ENCODE peak calls at places on chromosomes 7 and 10, in five cellular contexts. G is progenitor cell of endocrine pancreas, P is mucosa of descending colon, Y is choroid plexus epithelial cell, K is fibroblast of mammary gland. S is an unnamed sample.

GRCh38 chr7:16460789-16461465 is 4.6 kb downstream of the SOSTDC1 start:
- DNase-seq in G (no peak), P (no peak), Y (no peak), K (no peak), S (no peak)

GRCh38 chr7:113797420-113797995 is 121.3 kb downstream of the PPP1R3A start:
- DNase-seq in G (no peak), P (no peak), Y (no peak), K (no peak), S (no peak)

GRCh38 chr7:55448526-55448925 is 83.4 kb downstream of the LANCL2 start:
- DNase-seq in G (no peak), P (no peak), Y (no peak), K (no peak), S (no peak)

GRCh38 chr7:100642534-100642907 is 1.2 kb upstream of the TFR2 start:
- DNase-seq in G (no peak), P (no peak), Y (no peak), K (no peak), S (no peak)

GRCh38 chr7:65390588-65390987 is 16.9 kb downstream of the ZNF92 start:
- DNase-seq in G (no peak), P (no peak), Y (no peak), K (no peak), S (no peak)

GRCh38 chr7:117072620-117073118 is 119.4 kb downstream of the ST7 start:
- DNase-seq in G (no peak), P (no peak), Y (peak), K (peak), S (no peak)

GRCh38 chr7:105978035-105978434 is 15.0 kb downstream of the CDHR3 start:
- DNase-seq in G (no peak), P (no peak), Y (peak), K (no peak), S (no peak)

GRCh38 chr10:76717141-76717540 is 920.5 kb downstream of the KCNMA1 start:
- DNase-seq in G (no peak), P (no peak), Y (peak), K (peak), S (no peak)

GRCh38 chr7:68015098-68015497 is 1018.5 kb downstream of the TYW1 start:
- DNase-seq in G (no peak), P (no peak), Y (no peak), K (no peak), S (no peak)

GRCh38 chr10:45557275-45557905 is 115.2 kb downstream of the ZFAND4 start:
- DNase-seq in G (no peak), P (no peak), Y (peak), K (no peak), S (no peak)

GRCh38 chr10:98748298-98748697 is 301.6 kb upstream of the HPS1 start:
- DNase-seq in G (no peak), P (no peak), Y (peak), K (peak), S (no peak)

GRCh38 chr7:157577796-157578339 is 241.1 kb downstream of the DNAJB6 start:
- DNase-seq in G (no peak), P (no peak), Y (no peak), K (no peak), S (no peak)

GRCh38 chr7:157577061-157577460 is 240.3 kb downstream of the DNAJB6 start:
- DNase-seq in G (no peak), P (no peak), Y (no peak), K (no peak), S (no peak)

GRCh38 chr7:157575777-157576176 is 239.0 kb downstream of the DNAJB6 start:
- DNase-seq in G (no peak), P (no peak), Y (no peak), K (no peak), S (no peak)

GRCh38 chr7:157575181-157575580 is 238.4 kb downstream of the DNAJB6 start:
- DNase-seq in G (no peak), P (no peak), Y (no peak), K (no peak), S (no peak)

DNA sequence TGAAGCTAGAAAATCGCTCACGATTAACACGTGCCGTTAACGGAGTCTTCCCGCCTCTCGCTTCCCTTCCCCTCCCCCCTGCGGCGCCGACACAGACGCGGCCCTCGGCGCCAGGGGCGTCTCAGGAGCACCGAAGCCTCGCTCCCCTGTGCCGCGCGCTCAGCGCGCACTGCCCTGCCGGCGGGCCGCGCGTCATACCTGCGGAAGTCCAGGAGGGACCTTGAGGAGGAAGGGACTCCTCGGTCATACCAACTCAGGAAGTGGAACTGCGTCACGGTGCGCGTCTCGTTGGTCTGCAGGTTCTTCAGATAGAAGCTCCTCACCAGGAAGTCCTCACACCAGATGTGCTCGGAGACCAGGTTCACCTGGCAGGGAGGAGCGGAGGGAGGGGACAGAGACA is 239.6 kb downstream of the DNAJB6 start:
- DNase-seq in G (no peak), P (peak), Y (no peak), K (no peak), S (no peak)
- TF ChIP-seq CTCF in G (no peak), P (no peak), Y (no peak), K (no peak), S (no peak)

GRCh38 chr10:86211691-86212390 is 154.8 kb downstream of the GRID1 start:
- DNase-seq in G (no peak), P (no peak), Y (no peak), K (no peak), S (no peak)
- TF ChIP-seq CTCF in G (no peak), P (no peak), Y (no peak), K (no peak), S (no peak)

GRCh38 chr7:38748056-38748610 is 117.0 kb upstream of the AMPH start:
- DNase-seq in G (no peak), P (no peak), Y (peak), K (peak), S (no peak)
- TF ChIP-seq CTCF in G (peak), P (no peak), Y (peak), K (peak), S (peak)

GRCh38 chr7:1080251-1080917 is 7.5 kb upstream of the GPER1 start:
- DNase-seq in G (no peak), P (no peak), Y (no peak), K (no peak), S (no peak)

GRCh38 chr7:1079546-1079945 is 8.4 kb upstream of the GPER1 start:
- DNase-seq in G (no peak), P (no peak), Y (no peak), K (no peak), S (no peak)

GRCh38 chr7:1078985-1079384 is 8.9 kb upstream of the GPER1 start:
- DNase-seq in G (no peak), P (peak), Y (no peak), K (no peak), S (no peak)

GRCh38 chr7:1076184-1077072 is 11.5 kb upstream of the GPER1 start:
- DNase-seq in G (no peak), P (no peak), Y (no peak), K (peak), S (no peak)

DNA sequence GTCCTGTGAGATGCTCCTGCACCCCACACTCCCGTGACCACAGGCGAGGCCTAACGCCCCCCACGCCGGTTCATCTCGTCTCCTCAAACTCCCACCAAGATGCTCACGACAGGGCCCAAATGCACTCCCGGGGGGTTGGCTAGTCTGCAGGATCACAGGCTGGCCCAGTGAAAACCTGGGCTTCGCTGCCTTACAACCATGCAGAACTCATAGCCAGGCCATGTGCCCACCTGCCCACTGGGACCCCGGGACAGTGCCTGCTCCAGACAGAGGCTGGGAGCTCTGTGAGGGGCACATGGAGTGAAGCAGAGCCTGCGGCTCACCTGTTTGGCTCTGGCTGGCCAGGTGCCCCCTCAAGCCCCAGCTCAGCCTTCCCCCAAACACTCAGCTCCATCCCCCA is 9.4 kb upstream of the GPER1 start:
- DNase-seq in G (no peak), P (no peak), Y (no peak), K (no peak), S (no peak)
- TF ChIP-seq CTCF in G (no peak), P (no peak), Y (no peak), K (no peak), S (no peak)

DNA sequence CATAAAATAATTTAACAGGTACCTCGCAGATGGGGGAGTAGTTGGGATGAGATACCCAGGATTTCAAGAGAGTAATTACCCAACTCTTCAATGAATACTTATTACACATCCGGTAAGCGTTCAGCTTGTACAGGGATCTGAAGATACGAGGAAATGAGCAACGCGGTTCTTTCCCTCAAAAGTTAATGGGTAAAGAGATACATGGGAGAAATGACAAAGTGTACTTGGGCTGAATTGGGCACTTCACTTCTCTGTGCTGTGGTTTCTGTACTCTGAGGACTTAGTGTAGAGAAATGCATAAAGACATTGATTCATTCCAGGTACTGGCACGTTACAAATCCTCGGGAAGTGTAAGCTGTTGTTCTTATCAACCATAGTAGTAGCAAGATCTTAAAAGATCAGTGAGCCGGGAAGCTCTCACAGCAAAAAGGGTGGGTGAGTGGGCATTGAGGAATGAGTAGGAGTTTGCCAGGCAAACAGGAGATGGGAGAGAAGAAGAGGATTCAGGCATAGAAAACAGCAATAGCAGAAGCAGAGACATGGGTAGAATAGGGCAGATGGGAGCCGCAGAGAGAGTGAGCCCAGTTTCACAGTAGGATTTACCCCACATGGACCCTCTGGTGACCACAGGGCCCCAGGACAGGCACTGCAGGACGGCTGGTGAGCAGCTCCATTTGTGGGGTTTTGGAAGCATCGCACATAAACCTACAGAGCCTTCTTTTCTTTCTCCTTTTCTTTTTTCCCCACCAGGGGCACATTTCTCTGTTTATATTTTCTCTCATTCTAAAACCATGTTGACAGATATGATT is 304.3 kb upstream of the PITRM1 start:
- DNase-seq in G (no peak), P (no peak), Y (no peak), K (no peak), S (no peak)
- TF ChIP-seq CTCF in G (peak), P (no peak), Y (peak), K (peak), S (no peak)

GRCh38 chr7:139955098-139955820 is 107.5 kb downstream of the PARP12 start:
- DNase-seq in G (no peak), P (no peak), Y (no peak), K (no peak), S (no peak)
- TF ChIP-seq CTCF in G (no peak), P (no peak), Y (no peak), K (no peak), S (no peak)

GRCh38 chr10:81838950-81839349 is 36.0 kb upstream of the NRG3 start:
- DNase-seq in G (no peak), P (no peak), Y (peak), K (no peak), S (no peak)

GRCh38 chr10:81848931-81849330 is 26.1 kb upstream of the NRG3 start:
- DNase-seq in G (no peak), P (no peak), Y (no peak), K (no peak), S (no peak)

GRCh38 chr10:81848514-81848913 is 26.5 kb upstream of the NRG3 start:
- DNase-seq in G (no peak), P (no peak), Y (no peak), K (no peak), S (no peak)

GRCh38 chr10:81847675-81848074 is 27.3 kb upstream of the NRG3 start:
- DNase-seq in G (no peak), P (no peak), Y (no peak), K (no peak), S (no peak)

GRCh38 chr10:81843042-81843441 is 32.0 kb upstream of the NRG3 start:
- DNase-seq in G (no peak), P (no peak), Y (peak), K (no peak), S (no peak)
- TF ChIP-seq CTCF in G (no peak), P (no peak), Y (peak), K (no peak), S (no peak)

GRCh38 chr10:88794731-88795130 is 7.8 kb upstream of the LIPM start:
- DNase-seq in G (no peak), P (no peak), Y (no peak), K (peak), S (no peak)

GRCh38 chr10:88792656-88793055 is 9.9 kb upstream of the LIPM start:
- DNase-seq in G (no peak), P (no peak), Y (peak), K (peak), S (no peak)

GRCh38 chr10:88787463-88787862 is 15.1 kb upstream of the LIPM start:
- DNase-seq in G (no peak), P (no peak), Y (no peak), K (no peak), S (no peak)

GRCh38 chr10:88793747-88794299 is 8.7 kb upstream of the LIPM start:
- DNase-seq in G (no peak), P (no peak), Y (peak), K (peak), S (no peak)

GRCh38 chr10:88791924-88792323 is 10.6 kb upstream of the LIPM start:
- DNase-seq in G (no peak), P (no peak), Y (peak), K (peak), S (no peak)
- TF ChIP-seq CTCF in G (peak), P (no peak), Y (peak), K (peak), S (no peak)

DNA sequence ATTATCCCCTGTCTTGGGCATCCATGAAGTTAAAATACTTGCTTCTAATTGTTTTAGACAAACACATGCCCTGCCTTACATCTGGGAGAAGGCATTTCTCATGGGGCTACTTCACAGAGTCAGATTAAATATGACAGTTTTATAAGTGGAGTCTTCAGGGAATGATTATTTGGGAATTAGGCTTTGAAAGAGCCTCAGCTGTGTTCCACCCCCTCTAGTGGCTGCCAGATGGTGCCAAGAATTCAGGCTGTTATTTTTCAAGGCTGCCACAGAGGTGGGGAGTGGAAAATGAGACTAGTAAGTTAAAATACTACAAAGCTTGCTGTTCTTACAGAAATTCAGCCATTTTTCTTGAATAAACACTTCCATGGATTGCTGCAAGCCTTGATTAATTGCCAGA is 45.8 kb upstream of the DNAH11 start:
- DNase-seq in G (no peak), P (no peak), Y (peak), K (peak), S (no peak)
- TF ChIP-seq CTCF in G (no peak), P (no peak), Y (peak), K (peak), S (no peak)

DNA sequence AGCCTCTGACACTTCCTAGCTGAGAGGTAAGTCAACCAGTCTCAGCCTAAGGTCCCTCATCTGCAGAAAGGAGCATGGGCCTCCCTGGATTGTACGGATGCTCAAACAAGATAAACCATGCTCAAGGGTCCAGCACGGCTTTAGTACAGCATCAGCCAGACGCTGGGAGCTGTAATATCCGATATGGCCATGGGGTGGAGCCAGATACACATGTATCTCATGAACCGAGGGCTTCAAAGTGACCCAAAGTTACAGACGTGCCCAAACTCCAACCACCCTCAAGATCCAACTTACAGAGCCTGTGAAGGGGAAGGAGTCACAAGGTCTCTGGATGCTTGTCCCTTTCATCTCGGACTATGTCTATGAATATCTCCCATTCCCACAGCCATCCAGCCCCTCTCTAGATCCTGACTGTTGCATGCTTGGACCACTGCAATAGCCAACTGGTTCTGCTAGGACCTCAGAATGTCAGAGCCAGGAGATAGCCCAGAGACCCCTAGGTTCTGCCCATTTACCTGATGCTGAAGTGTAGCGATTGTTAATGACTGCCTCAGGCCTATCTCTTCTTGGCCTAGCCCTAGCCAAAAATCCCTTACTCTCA is 142.4 kb downstream of the SH3PXD2A start:
- DNase-seq in G (peak), P (no peak), Y (peak), K (peak), S (peak)
- TF ChIP-seq CTCF in G (peak), P (peak), Y (peak), K (peak), S (peak)